ENCODE peak calls at places on chromosomes 7 and 10, in ten cellular contexts. Z is adrenal gland, V is esophagus muscularis mucosa, O is right lobe of liver, N is A549, A is transverse colon, T is ovary, F is body of pancreas, U is uterus, H is upper lobe of left lung. D is an unnamed sample.

GRCh38 chr10:104142081-104142480 is 20.1 kb downstream of the SFR1 start:
- DNase-seq in N (no peak), V (no peak), Z (no peak), T (no peak), A (no peak), H (no peak), F (no peak), U (no peak), O (no peak), D (no peak)

GRCh38 chr7:138711007-138711406 is 9.8 kb upstream of the SVOPL start:
- DNase-seq in H (no peak), F (no peak), V (no peak), T (no peak), U (no peak), N (no peak), Z (no peak), A (no peak), O (no peak), D (no peak)

GRCh38 chr7:93890464-93891068 is at the start of gene TFPI2:
- DNase-seq in N (peak; percentile 77), H (peak; percentile 87), U (peak; percentile 44), O (peak; percentile 60), V (no peak), T (peak; percentile 75), F (peak; percentile 60), A (peak; percentile 14), Z (peak; percentile 50), D (no peak)

GRCh38 chr7:55478700-55479099 is 93.6 kb downstream of the VOPP1 start:
- DNase-seq in N (no peak), Z (no peak), T (no peak), O (no peak), F (no peak), V (peak; percentile 70), H (no peak), A (no peak), U (no peak), D (no peak)

GRCh38 chr10:63260860-63261251 is 127.7 kb downstream of the NRBF2 start:
- DNase-seq in H (no peak), O (no peak), Z (no peak), A (no peak), N (no peak), U (no peak), T (no peak), F (no peak), V (no peak), D (no peak)

GRCh38 chr7:87878208-87878735 is 2.0 kb downstream of the DBF4 start:
- DNase-seq in T (no peak), Z (no peak), N (no peak), A (no peak), H (no peak), F (no peak), U (no peak), O (no peak), V (no peak), D (no peak)

GRCh38 chr7:90238017-90238416 is 7.0 kb upstream of the CFAP69 start:
- DNase-seq in F (no peak), Z (no peak), A (no peak), U (no peak), H (no peak), V (no peak), N (no peak), T (no peak), O (no peak), D (no peak)

GRCh38 chr10:72954596-72955569 is at the start of gene PLA2G12B:
- DNase-seq in U (no peak), A (peak; percentile 58), O (peak; percentile 27), N (no peak), V (no peak), Z (no peak), T (no peak), F (no peak), H (no peak), D (no peak)

GRCh38 chr10:46310143-46310514 is 23.3 kb downstream of the ANTXRL start:
- DNase-seq in A (no peak), T (peak; percentile 18), O (no peak), H (no peak), U (no peak), F (no peak), N (no peak), V (no peak), Z (no peak), D (no peak)

GRCh38 chr7:108452707-108453106 is 3.5 kb downstream of the NRCAM start:
- DNase-seq in T (no peak), O (no peak), Z (no peak), H (no peak), V (no peak), N (peak; percentile 52), F (no peak), U (no peak), A (no peak), D (no peak)

GRCh38 chr10:19816420-19817250 is at the start of gene PLXDC2:
- DNase-seq in A (peak; percentile 50), H (peak; percentile 87), T (peak; percentile 61), F (peak; percentile 29), N (no peak), Z (peak; percentile 59), O (peak; percentile 61), V (peak; percentile 93), U (peak; percentile 45), D (peak; percentile 11)

GRCh38 chr7:127938588-127938987 is 92.6 kb downstream of the LRRC4 start:
- DNase-seq in U (no peak), O (no peak), A (no peak), N (no peak), F (no peak), H (no peak), Z (peak; percentile 37), T (no peak), V (no peak), D (no peak)

GRCh38 chr7:25455649-25456251 is 227.5 kb upstream of the NPVF start:
- DNase-seq in T (no peak), Z (no peak), U (no peak), F (no peak), O (no peak), A (no peak), H (no peak), V (no peak), N (no peak), D (no peak)

DNA sequence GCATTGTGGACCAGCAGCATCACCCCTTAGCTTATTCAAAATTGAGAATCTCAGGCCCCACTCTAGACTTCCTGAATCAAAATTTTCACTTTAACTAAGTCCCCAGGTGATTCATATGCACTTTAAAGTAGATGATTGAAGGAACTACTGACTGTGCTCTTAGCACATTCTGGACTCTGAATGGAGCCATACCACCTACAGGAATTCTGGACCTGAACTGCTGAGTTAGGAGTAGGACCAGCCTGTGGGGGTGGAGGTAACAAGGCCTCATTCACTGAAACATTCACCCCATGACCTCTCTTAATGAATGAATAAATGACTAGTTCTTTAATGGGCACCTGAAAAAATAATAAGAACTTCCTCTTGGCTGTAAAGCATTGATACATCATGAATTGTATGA is 7.3 kb downstream of the PDK4 start:
- DNase-seq in V (no peak), O (no peak), U (no peak), T (no peak), H (no peak), F (no peak), N (no peak), Z (no peak), A (no peak), D (no peak)
- H3K4me1 ChIP-seq in V (peaks cover 72% of the 10 kb centered on the region), O (peaks cover 33% of the 10 kb centered on the region), U (peaks cover 6% of the 10 kb centered on the region), T (peaks cover 6% of the 10 kb centered on the region), H (peaks cover 27% of the 10 kb centered on the region), F (peaks cover 80% of the 10 kb centered on the region), N (peaks cover 8% of the 10 kb centered on the region), Z (peaks cover 99% of the 10 kb centered on the region), A (peaks cover 3% of the 10 kb centered on the region), D (peaks cover 35% of the 10 kb centered on the region)

DNA sequence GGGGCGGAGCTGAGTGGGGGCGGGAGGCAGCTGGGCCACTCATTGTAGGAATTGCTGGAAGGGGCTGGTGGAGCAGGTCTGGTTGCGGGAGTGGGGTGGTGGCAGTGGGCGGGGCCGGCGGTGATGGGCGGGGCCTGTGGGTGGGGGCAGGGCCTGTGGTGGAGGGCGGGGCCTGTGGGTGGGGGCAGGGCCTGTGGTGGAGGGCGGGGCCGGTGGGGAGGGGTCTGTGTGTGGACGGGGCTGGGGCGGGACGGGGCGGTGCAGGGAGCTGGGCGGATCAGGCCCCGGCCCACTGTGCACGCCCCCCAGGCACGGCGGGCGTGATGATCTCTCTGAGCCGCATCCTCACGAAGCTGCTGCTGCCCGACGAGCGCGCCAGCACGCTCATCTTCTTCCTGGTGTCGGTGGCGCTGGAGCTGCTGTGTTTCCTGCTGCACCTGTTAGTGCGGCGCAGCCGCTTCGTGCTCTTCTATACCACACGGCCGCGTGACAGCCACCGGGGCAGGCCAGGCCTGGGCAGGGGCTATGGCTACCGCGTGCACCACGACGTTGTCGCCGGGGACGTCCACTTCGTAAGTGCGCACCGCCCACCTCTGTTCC is 14.0 kb downstream of the SLC29A4 start:
- DNase-seq in O (no peak), H (peak; percentile 86), A (no peak), T (no peak), F (no peak), Z (no peak), N (no peak), V (no peak), U (no peak), D (no peak)
- TF ChIP-seq POLR2A in O (no peak), H (no peak), A (no peak), T (no peak), F (no peak), Z (no peak), N (no peak), V (no peak), U (no peak), D (no peak)

GRCh38 chr7:13604178-13604577 is 385.3 kb downstream of the ETV1 start:
- DNase-seq in F (no peak), N (no peak), T (no peak), H (no peak), A (no peak), V (no peak), U (no peak), O (no peak), Z (no peak), D (no peak)
- H3K27ac ChIP-seq in F (no peak overlapping the region), N (no peak overlapping the region), T (no peak overlapping the region), H (no peak overlapping the region), A (no peak overlapping the region), V (no peak overlapping the region), U (no peak overlapping the region), O (no peak overlapping the region), Z (no peak overlapping the region), D (no peak overlapping the region)

GRCh38 chr7:30460246-30460633 is 18.3 kb downstream of the NOD1 start:
- DNase-seq in Z (no peak), T (no peak), A (no peak), F (no peak), O (no peak), U (peak; percentile 53), N (peak; percentile 12), V (no peak), H (no peak), D (no peak)
- H3K4me1 ChIP-seq in Z (peaks cover 43% of the 10 kb centered on the region), T (peaks cover 10% of the 10 kb centered on the region), A (peaks cover 27% of the 10 kb centered on the region), F (no peaks in the 10 kb centered on the region), O (no peaks in the 10 kb centered on the region), U (peaks cover 14% of the 10 kb centered on the region), N (peaks cover 49% of the 10 kb centered on the region), V (peaks cover 60% of the 10 kb centered on the region), H (peaks cover 23% of the 10 kb centered on the region), D (peaks cover 2% of the 10 kb centered on the region)

D was measured in gastrocnemius medialis.